ENCODE peak calls at places on chromosomes 7 and 10, in five cellular contexts. T is dorsolateral prefrontal cortex, B is AG04450, F is ovary, O is heart right ventricle. Y is an unnamed sample.

GRCh38 chr10:35449944-35450343 is 113.6 kb downstream of the CCNY start:
- DNase-seq in B (no peak), T (no peak), O (no peak), F (no peak), Y (no peak)

GRCh38 chr10:99435986-99436633 is 5.7 kb upstream of the GOT1 start:
- DNase-seq in B (peak), T (no peak), O (no peak), F (no peak), Y (no peak)

GRCh38 chr10:47136866-47137265 is 163.1 kb upstream of the GDF10 start:
- DNase-seq in O (no peak), B (no peak), F (no peak), T (no peak), Y (no peak)

GRCh38 chr10:127920319-127921074 is 13.6 kb downstream of the PTPRE start:
- DNase-seq in B (no peak), O (no peak), F (no peak), T (no peak), Y (no peak)

GRCh38 chr10:24519950-24520349 is 203.7 kb downstream of the ARHGAP21 start:
- DNase-seq in B (no peak), O (no peak), T (no peak), F (no peak), Y (no peak)

GRCh38 chr7:33444501-33444900 is 315.1 kb downstream of the BBS9 start:
- DNase-seq in F (peak), B (peak), O (no peak), T (no peak), Y (no peak)

GRCh38 chr10:133161486-133162051 is 1.6 kb downstream of the KNDC1 start:
- DNase-seq in F (peak), T (peak), B (no peak), O (no peak), Y (no peak)

GRCh38 chr10:18214692-18215563 is 74.7 kb downstream of the CACNB2 start:
- DNase-seq in F (peak), O (no peak), B (no peak), T (no peak), Y (no peak)

GRCh38 chr7:151367304-151367703 is 25.7 kb downstream of the NUB1 start:
- DNase-seq in B (peak), T (no peak), F (no peak), O (no peak), Y (no peak)

GRCh38 chr7:94088560-94088959 is 84.4 kb upstream of the BET1 start:
- DNase-seq in B (no peak), T (no peak), F (no peak), O (no peak), Y (no peak)

GRCh38 chr10:21315321-21316220 is 209.9 kb downstream of the SKIDA1 start:
- DNase-seq in B (peak), F (peak), T (no peak), O (peak), Y (peak)

GRCh38 chr7:47991270-47991669 is 11.9 kb upstream of the HUS1 start:
- DNase-seq in O (no peak), F (no peak), B (no peak), T (no peak), Y (no peak)
- H3K27ac ChIP-seq in O (no peak), F (no peak), B (no peak), T (no peak), Y (peak)

GRCh38 chr7:1455241-1455939 is 3.9 kb downstream of the MICALL2 start:
- DNase-seq in T (no peak), B (no peak), F (no peak), O (no peak), Y (peak)

GRCh38 chr7:1455955-1456354 is 3.3 kb downstream of the MICALL2 start:
- DNase-seq in T (no peak), B (no peak), F (no peak), O (no peak), Y (no peak)

GRCh38 chr7:1457949-1458675 is 1.2 kb downstream of the MICALL2 start:
- DNase-seq in F (no peak), O (no peak), T (no peak), B (no peak), Y (no peak)

GRCh38 chr7:1458676-1459511 is at the start of gene MICALL2:
- DNase-seq in T (peak), B (peak), O (peak), F (peak), Y (peak)

GRCh38 chr7:1457059-1457948 is 2.0 kb downstream of the MICALL2 start:
- DNase-seq in B (no peak), O (no peak), F (no peak), T (no peak), Y (no peak)
- H3K27ac ChIP-seq in B (no peak), O (no peak), F (no peak), T (no peak), Y (no peak)

DNA sequence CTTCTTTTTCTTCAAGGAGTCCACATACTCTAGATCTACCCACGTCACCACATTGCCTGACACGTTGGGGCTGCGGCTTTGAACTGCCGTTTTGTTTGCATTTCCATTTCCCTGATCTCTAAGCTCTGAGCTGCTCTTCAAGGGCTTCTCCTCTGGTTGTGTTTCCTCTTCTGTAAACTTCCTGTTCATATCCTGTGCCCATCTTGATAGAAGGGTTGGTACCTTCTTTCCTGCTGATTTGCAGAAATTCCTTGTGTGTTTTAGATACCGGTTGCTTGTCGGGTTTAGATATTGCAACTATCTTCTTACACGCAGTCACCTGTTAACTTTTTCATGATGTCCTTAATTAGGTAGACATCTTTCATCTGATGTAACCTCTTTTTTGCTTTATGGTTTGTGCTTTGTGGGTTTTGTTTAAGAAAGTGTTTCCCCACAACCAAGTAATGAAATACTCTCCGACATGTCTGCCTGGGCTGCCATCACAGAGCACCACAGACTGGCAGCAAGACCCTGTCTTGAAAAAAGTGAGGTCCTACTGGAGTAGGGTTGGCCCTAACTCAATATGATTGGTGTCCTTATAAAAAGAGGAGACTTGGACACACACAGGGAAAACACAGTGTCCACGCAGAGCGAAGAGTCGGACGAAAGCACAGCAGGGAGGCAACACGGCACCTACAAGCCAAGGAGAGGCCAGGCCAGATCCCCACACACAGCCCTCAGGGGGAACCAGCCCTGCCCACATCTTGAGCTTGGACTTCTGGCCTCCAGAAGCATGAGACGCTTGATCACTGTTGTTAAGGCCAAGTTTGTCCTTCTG is 99.1 kb upstream of the PDGFA start:
- DNase-seq in F (no peak), O (no peak), T (no peak), B (no peak), Y (no peak)
- H3K27ac ChIP-seq in F (no peak), O (no peak), T (no peak), B (no peak), Y (no peak)

GRCh38 chr10:116766241-116767198 is 24.2 kb upstream of the HSPA12A start:
- DNase-seq in T (no peak), O (no peak), B (no peak), F (no peak), Y (no peak)
- H3K27ac ChIP-seq in T (no peak), O (no peak), B (no peak), F (no peak), Y (no peak)

GRCh38 chr10:111873041-111873440 is 310.5 kb downstream of the GPAM start:
- DNase-seq in B (no peak), F (no peak), T (no peak), O (no peak), Y (no peak)

GRCh38 chr10:111872591-111872990 is 311.0 kb downstream of the GPAM start:
- DNase-seq in T (no peak), F (no peak), B (no peak), O (no peak), Y (peak)

GRCh38 chr10:111875760-111876159 is 307.8 kb downstream of the GPAM start:
- DNase-seq in B (no peak), T (no peak), F (no peak), O (no peak), Y (no peak)

GRCh38 chr10:111877274-111877673 is 306.3 kb downstream of the GPAM start:
- DNase-seq in T (no peak), O (no peak), F (no peak), B (no peak), Y (no peak)

GRCh38 chr10:111874586-111874985 is 309.0 kb downstream of the GPAM start:
- DNase-seq in O (no peak), F (no peak), T (no peak), B (no peak), Y (no peak)
- H3K27ac ChIP-seq in O (no peak), F (no peak), T (no peak), B (no peak), Y (no peak)